ENCODE peak calls at places on chromosomes 6 and 20, in eight cellular contexts. V is naive thymus-derived CD4-positive, alpha-beta T cell; B is stimulated activated naive CD8-positive, alpha-beta T cell treated with anti-CD3 and anti-CD28 coated beads, Interleukin-15, amount 100 ng/mL, for 72 hours; E is activated naive CD4-positive, alpha-beta T cell treated with anti-CD3 and anti-CD28 coated beads, Interleukin-2, amount 50 U/mL, for 72 hours; N is gastroesophageal sphincter; F is naive thymus-derived CD8-positive, alpha-beta T cell; Q is CD4-positive, CD25-positive, alpha-beta regulatory T cell; Z is natural killer cell. A is an unnamed sample.

GRCh38 chr6:35318845-35319220 is 21.2 kb downstream of the DEF6 start:
- ATAC-seq in E (no peak), Z (no peak), B (no peak), F (no peak), Q (no peak), N (no peak), V (no peak), A (no peak)

GRCh38 chr20:50713677-50714101 is 17.7 kb upstream of the PARD6B start:
- ATAC-seq in B (no peak), F (no peak), V (no peak), E (no peak), N (peak), Z (no peak), Q (no peak), A (no peak)

GRCh38 chr6:10740061-10740460 is 7.5 kb upstream of the TMEM14B start:
- ATAC-seq in B (no peak), E (no peak), V (no peak), N (no peak), Z (no peak), Q (no peak), F (no peak), A (no peak)

GRCh38 chr6:43523282-43523681 is 6.4 kb downstream of the POLR1C start:
- ATAC-seq in F (no peak), V (no peak), N (no peak), Z (no peak), B (no peak), Q (no peak), E (no peak), A (no peak)

GRCh38 chr6:30206799-30207618 is 6.2 kb downstream of the TRIM26 start:
- ATAC-seq in B (no peak), F (no peak), V (no peak), Q (no peak), E (no peak), Z (no peak), N (peak), A (no peak)

GRCh38 chr6:28947831-28948270 is 24.1 kb upstream of the TRIM27 start:
- ATAC-seq in Z (no peak), E (no peak), N (no peak), Q (no peak), B (no peak), F (no peak), V (no peak), A (no peak)

GRCh38 chr6:166691199-166691598 is 64.1 kb upstream of the RPS6KA2 start:
- ATAC-seq in Z (no peak), E (no peak), Q (no peak), F (no peak), N (peak), V (no peak), B (no peak), A (no peak)

GRCh38 chr6:103908898-103909297 is 950.8 kb downstream of the HACE1 start:
- ATAC-seq in V (no peak), B (no peak), F (no peak), Z (no peak), E (no peak), N (no peak), Q (no peak), A (no peak)

A was measured in activated T-helper 17 cell treated with anti-CD3 and anti-CD28 coated beads, Interleukin-2, amount 50 U/mL, for 72 hours.